ENCODE peak calls at places on chromosomes 4 and X, in six cellular contexts. T is tibial nerve; G is activated CD4-positive, alpha-beta T cell treated with anti-CD3 and anti-CD28 coated beads for 36 hours; Z is NCI-H2029 treated with DMSO at 0.1 percent for 48 hours; X is cortex of kidney; S is NAMALWA. L is an unnamed sample.

GRCh38 chr4:52704133-52704532 is 45.0 kb upstream of the USP46 start:
- DNase-seq in X (no peak), T (no peak), G (no peak), S (no peak), Z (no peak), L (no peak)

GRCh38 chr4:151766691-151767090 is 5.9 kb upstream of the GATB start:
- DNase-seq in Z (no peak), S (peak), T (no peak), G (peak), X (no peak), L (no peak)

GRCh38 chr4:30832652-30833051 is 112.5 kb downstream of the PCDH7 start:
- DNase-seq in Z (no peak), T (no peak), X (no peak), G (no peak), S (no peak), L (no peak)

GRCh38 chr4:142092941-142093340 is 456.6 kb downstream of the IL15 start:
- DNase-seq in G (no peak), X (no peak), T (no peak), S (no peak), Z (no peak), L (no peak)

GRCh38 chr4:42331914-42332368 is 65.3 kb upstream of the SHISA3 start:
- DNase-seq in T (peak), S (no peak), G (no peak), Z (no peak), X (no peak), L (peak)

GRCh38 chr4:126604273-126604867 is 1028.4 kb upstream of the INTU start:
- DNase-seq in S (peak), G (peak), X (no peak), T (peak), Z (no peak), L (no peak)

GRCh38 chr4:153573881-153574807 is 108.0 kb downstream of the TMEM131L start:
- DNase-seq in G (peak), X (no peak), S (peak), Z (peak), T (peak), L (peak)

GRCh38 chrX:3230496-3230895 is 116.0 kb downstream of the MXRA5 start:
- DNase-seq in G (no peak), T (no peak), Z (no peak), X (no peak), S (no peak), L (no peak)

GRCh38 chr4:141130947-141131545 is 2.2 kb downstream of the RNF150 start:
- DNase-seq in Z (no peak), G (no peak), S (no peak), T (no peak), X (no peak), L (no peak)

GRCh38 chrX:12581546-12581945 is 209.7 kb upstream of the PRPS2 start:
- DNase-seq in T (no peak), X (no peak), G (no peak), Z (no peak), S (no peak), L (no peak)

GRCh38 chrX:56759736-56760409 is 30.8 kb downstream of the NBDY start:
- DNase-seq in S (no peak), G (peak), T (no peak), X (no peak), Z (no peak), L (no peak)

GRCh38 chrX:135522878-135523693 is 2.6 kb downstream of the INTS6L start:
- DNase-seq in T (no peak), G (peak), X (no peak), S (no peak), Z (no peak), L (no peak)

GRCh38 chr4:8050555-8051206 is 107.9 kb downstream of the ABLIM2 start:
- DNase-seq in X (no peak), S (peak), G (no peak), Z (peak), T (peak), L (no peak)

GRCh38 chr4:108620933-108621905 is 843 bp downstream of the RPL34 start:
- DNase-seq in S (no peak), G (no peak), T (no peak), Z (no peak), X (no peak), L (no peak)

GRCh38 chrX:130071611-130072349 is 38.5 kb downstream of the ELF4 start:
- DNase-seq in X (no peak), Z (no peak), T (no peak), G (no peak), S (no peak), L (no peak)

GRCh38 chr4:121765941-121766538 is 1.1 kb upstream of the SMIM43 start:
- DNase-seq in X (no peak), Z (no peak), S (no peak), G (no peak), T (no peak), L (no peak)

GRCh38 chr4:108045687-108046024 is 56.0 kb downstream of the HADH start:
- DNase-seq in Z (peak), S (no peak), X (no peak), G (peak), T (peak), L (peak)

GRCh38 chr4:174284181-174284886 is 623 bp downstream of the CEP44 start:
- DNase-seq in Z (no peak), S (peak), T (no peak), X (no peak), G (no peak), L (no peak)

GRCh38 chr4:110618091-110619000 is 4.5 kb downstream of the PITX2 start:
- DNase-seq in Z (no peak), X (no peak), G (no peak), T (no peak), S (no peak), L (peak)

GRCh38 chr4:102533348-102533747 is 32.2 kb downstream of the NFKB1 start:
- DNase-seq in S (no peak), T (no peak), Z (peak), G (no peak), X (no peak), L (peak)

GRCh38 chr4:59094505-59094904 is 1984.3 kb upstream of the IGFBP7 start:
- DNase-seq in X (no peak), T (no peak), Z (no peak), G (no peak), S (peak), L (no peak)

GRCh38 chr4:100929753-100930152 is 411.9 kb upstream of the EMCN start:
- DNase-seq in X (no peak), S (no peak), Z (no peak), G (no peak), T (no peak), L (no peak)

GRCh38 chrX:10098235-10098819 is 58.4 kb upstream of the CLCN4 start:
- DNase-seq in G (peak), T (no peak), X (no peak), Z (no peak), S (peak), L (no peak)

GRCh38 chrX:40722930-40723329 is 12.4 kb downstream of the MED14 start:
- DNase-seq in S (no peak), X (no peak), T (no peak), G (no peak), Z (no peak), L (no peak)